ENCODE peak calls at places on chromosomes 16 and 17, in four cellular contexts. G is GM10248, W is mammary epithelial cell, C is cardiac fibroblast. V is an unnamed sample.
A peak's percentile ranks its signal among the peaks of the same experiment; 100 is the strongest.

GRCh38 chr17:4856937-4857314 is 23.8 kb downstream of the MINK1 start:
- DNase-seq in C (no peak), W (no peak), G (no peak), V (no peak)

GRCh38 chr16:4548124-4548523 is 8.0 kb upstream of the C16orf96 start:
- DNase-seq in C (no peak), W (no peak), G (no peak), V (no peak)

GRCh38 chr16:81313731-81314602 is 795 bp upstream of the GAN start:
- DNase-seq in C (peak; percentile 12), G (no peak), W (no peak), V (peak; percentile 31)

GRCh38 chr17:40903129-40903847 is 18.2 kb upstream of the KRT20 start:
- DNase-seq in W (peak; percentile 84), C (no peak), G (peak; percentile 65), V (peak; percentile 72)

GRCh38 chr16:1047801-1048200 is 24.7 kb upstream of the SSTR5 start:
- DNase-seq in W (no peak), C (no peak), G (no peak), V (no peak)

GRCh38 chr16:24988593-24989338 is 26.4 kb downstream of the ARHGAP17 start:
- DNase-seq in G (no peak), C (peak; percentile 81), W (peak; percentile 82), V (peak; percentile 58)

GRCh38 chr17:50184057-50184456 is 17.4 kb downstream of the COL1A1 start:
- DNase-seq in C (no peak), W (no peak), G (no peak), V (no peak)

GRCh38 chr17:42387663-42388380 is 420 bp downstream of the STAT3 start:
- DNase-seq in G (no peak), W (peak; percentile 62), C (peak; percentile 46), V (no peak)

GRCh38 chr17:80754846-80755245 is 210.2 kb downstream of the RPTOR start:
- DNase-seq in G (no peak), C (no peak), W (no peak), V (no peak)

GRCh38 chr16:81729451-81729850 is 49.6 kb upstream of the PLCG2 start:
- DNase-seq in W (no peak), G (no peak), C (no peak), V (no peak)

GRCh38 chr16:1991135-1991551 is 1.4 kb downstream of the SYNGR3 start:
- DNase-seq in G (peak; percentile 66), C (no peak), W (no peak), V (no peak)

GRCh38 chr17:64196626-64197025 is 66.4 kb downstream of the TEX2 start:
- DNase-seq in G (no peak), W (no peak), C (peak; percentile 92), V (peak; percentile 77)

GRCh38 chr16:53921042-53921441 is 217.1 kb downstream of the FTO start:
- DNase-seq in C (no peak), G (no peak), W (no peak), V (no peak)

GRCh38 chr16:66304961-66305360 is 61.5 kb upstream of the CDH5 start:
- DNase-seq in G (no peak), W (no peak), C (no peak), V (no peak)

GRCh38 chr16:85245307-85246172 is 133.3 kb upstream of the CIBAR2 start:
- DNase-seq in C (peak; percentile 85), W (peak; percentile 38), G (peak; percentile 78), V (peak; percentile 80)

GRCh38 chr17:61414141-61414935 is 14.7 kb downstream of the TBX2 start:
- DNase-seq in G (no peak), C (peak; percentile 49), W (no peak), V (no peak)

GRCh38 chr16:81738831-81739496 is 40.1 kb upstream of the PLCG2 start:
- DNase-seq in C (no peak), G (peak; percentile 57), W (no peak), V (no peak)

GRCh38 chr16:55528974-55529373 is 20.1 kb downstream of the LPCAT2 start:
- DNase-seq in W (no peak), G (no peak), C (peak; percentile 59), V (no peak)

GRCh38 chr16:65745-66144 is 6.7 kb downstream of the RHBDF1 start:
- DNase-seq in W (peak; percentile 57), G (peak; percentile 89), C (peak; percentile 84), V (peak; percentile 73)

GRCh38 chr17:37667039-37667438 is 23.8 kb upstream of the DDX52 start:
- DNase-seq in W (no peak), G (no peak), C (no peak), V (no peak)

GRCh38 chr17:80082403-80083135 is 18.8 kb upstream of the GAA start:
- DNase-seq in W (peak; percentile 35), C (peak; percentile 84), G (peak; percentile 84), V (peak; percentile 62)

GRCh38 chr16:66604376-66605176 is at the start of gene CMTM3:
- DNase-seq in G (peak; percentile 83), W (peak; percentile 34), C (peak; percentile 72), V (peak; percentile 15)

GRCh38 chr16:75118943-75119539 is 2.5 kb upstream of the LDHD start:
- DNase-seq in W (no peak), C (no peak), G (no peak), V (no peak)

GRCh38 chr17:10197362-10197720 is 1.1 kb downstream of the GAS7 start:
- DNase-seq in W (no peak), C (no peak), G (no peak), V (no peak)

GRCh38 chr16:85767569-85767968 is 16.7 kb upstream of the C16orf74 start:
- DNase-seq in C (peak; percentile 84), W (peak; percentile 92), G (no peak), V (peak; percentile 93)

GRCh38 chr16:86565181-86565631 is 1.4 kb upstream of the FOXC2 start:
- DNase-seq in W (no peak), G (no peak), C (no peak), V (no peak)

GRCh38 chr16:78249056-78249455 is 149.6 kb downstream of the WWOX start:
- DNase-seq in C (no peak), W (no peak), G (no peak), V (no peak)

GRCh38 chr17:44108440-44109311 is 14.8 kb downstream of the HDAC5 start:
- DNase-seq in G (no peak), W (no peak), C (peak; percentile 96), V (peak; percentile 97)

DNA sequence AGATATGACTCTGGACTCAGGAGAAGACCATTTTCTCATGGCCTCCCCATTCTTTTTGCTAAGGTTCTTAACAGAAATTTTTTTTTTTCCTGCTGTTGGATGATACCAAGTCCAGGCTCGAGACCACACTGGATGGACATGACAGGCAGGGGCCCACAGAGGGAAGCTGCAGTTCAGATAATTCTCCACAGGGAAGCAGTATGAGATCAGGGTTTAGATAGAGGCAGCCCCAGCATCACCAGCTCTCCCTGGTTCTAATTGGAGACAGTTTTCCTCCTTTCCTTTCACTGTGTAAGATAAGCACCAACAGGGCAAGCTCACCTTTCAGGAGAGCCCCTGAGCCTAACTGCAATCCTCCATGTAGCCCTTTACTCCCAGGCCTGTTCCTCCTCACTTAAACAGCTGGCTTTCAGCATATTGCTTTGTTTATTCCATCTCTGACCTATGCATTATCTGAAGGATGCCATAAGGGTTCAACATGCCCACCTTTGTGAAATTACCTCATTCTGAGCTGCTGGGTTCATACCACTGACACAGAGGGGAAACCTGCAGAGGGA is 108.1 kb downstream of the SNX11 start:
- DNase-seq in C (peak; percentile 51), W (peak; percentile 31), G (no peak), V (peak; percentile 22)
- TF ChIP-seq CTCF in C (peak; percentile 63), W (peak; percentile 81), G (peak; percentile 31), V (peak; percentile 70)

DNA sequence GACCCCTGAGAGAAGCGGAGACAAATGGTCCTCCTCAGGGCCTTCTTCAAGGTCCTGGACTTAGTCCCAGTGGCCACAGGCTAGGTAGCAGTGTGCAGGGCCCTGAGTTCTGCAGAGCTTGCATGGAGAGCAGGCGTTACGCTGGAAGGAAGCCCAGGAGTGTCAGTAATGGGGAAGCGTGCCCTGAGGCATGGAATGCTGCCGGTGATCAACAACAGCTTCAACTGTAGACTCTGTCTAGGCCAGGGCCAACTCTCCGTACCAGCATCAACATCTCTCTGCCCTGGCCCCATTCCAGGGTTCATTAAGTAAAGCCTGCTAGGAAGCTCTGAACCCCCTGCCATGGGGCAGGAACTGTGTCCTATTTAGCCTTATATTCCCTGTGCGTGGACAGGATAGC is 568 bp upstream of the TNK1 start:
- DNase-seq in W (no peak), C (peak; percentile 75), G (no peak), V (peak; percentile 18)
- TF ChIP-seq CTCF in W (no peak), C (no peak), G (no peak), V (no peak)

DNA sequence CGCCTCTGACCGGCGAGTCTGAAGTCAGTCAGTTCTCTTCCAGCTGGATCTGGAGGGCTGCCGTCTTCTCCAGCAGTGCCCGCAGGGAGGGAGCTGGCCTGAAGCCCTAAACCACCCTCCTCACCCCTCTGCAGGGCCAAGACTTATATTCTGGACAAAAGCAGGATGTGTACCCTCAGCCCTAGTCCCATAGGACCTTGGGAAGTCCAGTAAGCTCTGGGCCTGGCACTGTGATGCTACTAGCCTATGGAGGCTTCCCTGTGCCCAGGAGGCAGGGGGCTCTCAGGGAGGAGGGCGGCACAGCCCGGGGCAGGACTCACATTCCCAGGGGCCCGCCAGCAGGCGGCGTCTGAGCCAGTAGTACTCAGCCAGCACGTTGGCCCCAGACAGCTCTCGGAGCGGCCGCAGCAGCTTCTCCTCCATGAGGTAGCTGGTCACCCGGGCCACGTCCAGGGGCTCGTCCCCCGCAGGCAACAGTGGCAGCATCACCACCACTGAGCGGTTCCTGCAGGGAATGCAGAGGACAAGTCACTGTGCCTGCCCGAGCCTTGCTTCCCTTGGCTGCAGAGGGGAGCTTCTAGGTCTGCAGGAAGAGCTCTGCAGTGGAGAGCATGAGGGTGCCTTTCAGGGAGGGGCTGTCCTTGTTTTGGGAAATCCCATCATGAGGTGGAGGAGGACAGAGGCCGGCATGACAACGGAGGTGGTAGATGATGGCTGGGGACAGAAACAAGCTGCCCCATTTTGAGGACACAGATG is 41.7 kb downstream of the RMI2 start:
- DNase-seq in C (peak; percentile 45), W (no peak), G (no peak), V (no peak)
- TF ChIP-seq CTCF in C (peak; percentile 75), W (no peak), G (peak; percentile 25), V (peak; percentile 72)

GRCh38 chr16:73268311-73268997 is 220.5 kb upstream of the ZFHX3 start:
- DNase-seq in G (no peak), W (no peak), C (peak; percentile 10), V (no peak)
- TF ChIP-seq CTCF in G (no peak), W (no peak), C (peak; percentile 27), V (peak; percentile 40)

GRCh38 chr17:68599873-68600122 is 1.4 kb downstream of the FAM20A start:
- DNase-seq in W (no peak), G (no peak), C (no peak), V (no peak)

GRCh38 chr17:68596411-68596945 is 4.7 kb downstream of the FAM20A start:
- DNase-seq in W (no peak), G (no peak), C (no peak), V (no peak)

GRCh38 chr17:68599091-68599872 is 1.9 kb downstream of the FAM20A start:
- DNase-seq in C (peak; percentile 35), W (no peak), G (no peak), V (peak; percentile 55)

GRCh38 chr17:68598545-68598961 is 2.6 kb downstream of the FAM20A start:
- DNase-seq in W (no peak), C (no peak), G (no peak), V (no peak)

GRCh38 chr17:68598074-68598473 is 3.1 kb downstream of the FAM20A start:
- DNase-seq in G (no peak), W (no peak), C (no peak), V (no peak)
- TF ChIP-seq CTCF in G (no peak), W (no peak), C (no peak), V (no peak)

DNA sequence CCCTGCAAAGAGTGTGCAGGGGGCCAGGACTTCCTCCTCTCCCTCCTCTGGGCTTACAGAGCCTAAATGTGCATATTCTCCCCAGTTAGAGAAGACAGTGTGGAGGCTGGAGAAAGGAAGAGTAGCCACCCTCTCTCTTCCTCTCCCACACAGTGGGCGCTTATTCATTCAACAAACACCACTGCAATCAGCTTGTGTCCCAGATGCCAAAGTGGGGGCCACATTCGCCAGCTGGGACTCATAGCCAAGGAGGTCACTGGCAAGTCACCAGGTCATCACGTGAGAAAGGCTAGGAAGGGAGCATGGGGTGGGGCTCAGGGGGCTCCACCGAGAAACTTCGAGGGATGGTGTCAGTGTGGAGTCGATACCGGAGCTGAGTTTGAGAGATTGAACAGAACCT is 45.0 kb upstream of the ZNF423 start:
- DNase-seq in C (no peak), W (no peak), G (no peak), V (no peak)
- TF ChIP-seq CTCF in C (no peak), W (no peak), G (no peak), V (no peak)

V was measured in HFFc6.